ENCODE peak calls at places on chromosomes 16 and 17, in ten cellular contexts. H is thoracic aorta, F is neural progenitor cell, Z is ascending aorta, T is heart left ventricle, M is IMR-90, A is right lobe of liver, P is HCT116, B is ovary, V is left ventricle myocardium inferior. O is an unnamed sample.

GRCh38 chr16:8194795-8195194 is 395.5 kb downstream of the TMEM114 start:
- DNase-seq in F (peak; percentile 45), Z (no peak), H (no peak), B (no peak), M (no peak), A (no peak), T (no peak), P (no peak), V (no peak), O (no peak)

GRCh38 chr17:76422406-76422805 is 30.5 kb downstream of the UBE2O start:
- DNase-seq in H (no peak), F (no peak), P (no peak), Z (no peak), B (no peak), V (no peak), M (no peak), A (no peak), T (no peak), O (no peak)

GRCh38 chr17:58763263-58763662 is 7.6 kb downstream of the PPM1E start:
- DNase-seq in B (no peak), V (no peak), H (no peak), T (no peak), P (no peak), A (no peak), M (no peak), F (no peak), Z (no peak), O (no peak)

GRCh38 chr17:46144246-46144645 is 49.0 kb downstream of the KANSL1 start:
- DNase-seq in M (no peak), H (no peak), B (no peak), V (no peak), Z (no peak), A (no peak), F (no peak), T (no peak), P (no peak), O (no peak)

GRCh38 chr16:17078950-17079631 is 391.7 kb downstream of the XYLT1 start:
- DNase-seq in F (no peak), V (no peak), T (no peak), H (no peak), P (no peak), Z (no peak), M (no peak), B (no peak), A (no peak), O (no peak)

GRCh38 chr16:85173981-85174751 is 61.9 kb upstream of the CIBAR2 start:
- DNase-seq in B (no peak), H (no peak), F (peak; percentile 51), Z (peak; percentile 79), P (peak; percentile 33), M (peak; percentile 89), T (no peak), A (peak; percentile 78), V (no peak), O (peak; percentile 91)

GRCh38 chr16:86775401-86775985 is 197.1 kb downstream of the FOXL1 start:
- DNase-seq in A (no peak), M (peak; percentile 34), P (no peak), H (no peak), V (no peak), F (peak; percentile 45), Z (no peak), T (no peak), B (no peak), O (no peak)

GRCh38 chr16:7150230-7150629 is 182.4 kb upstream of the RBFOX1 start:
- DNase-seq in Z (no peak), P (no peak), B (no peak), H (no peak), A (no peak), T (no peak), F (no peak), V (no peak), M (no peak), O (no peak)

GRCh38 chr17:64091116-64091515 is 38.8 kb downstream of the ERN1 start:
- DNase-seq in Z (no peak), F (no peak), A (no peak), B (no peak), T (no peak), P (no peak), M (peak; percentile 61), V (no peak), H (no peak), O (peak; percentile 43)

GRCh38 chr17:64090144-64090543 is 39.8 kb downstream of the ERN1 start:
- DNase-seq in Z (no peak), A (no peak), V (no peak), F (no peak), M (no peak), B (no peak), T (no peak), P (no peak), H (no peak), O (no peak)

GRCh38 chr17:64092111-64092510 is 37.8 kb downstream of the ERN1 start:
- DNase-seq in T (no peak), A (no peak), H (no peak), F (no peak), B (no peak), V (no peak), M (no peak), P (no peak), Z (no peak), O (no peak)

GRCh38 chr17:64092952-64093451 is 36.9 kb downstream of the ERN1 start:
- DNase-seq in Z (no peak), F (no peak), H (no peak), B (no peak), M (no peak), P (no peak), V (no peak), A (no peak), T (no peak), O (no peak)

DNA sequence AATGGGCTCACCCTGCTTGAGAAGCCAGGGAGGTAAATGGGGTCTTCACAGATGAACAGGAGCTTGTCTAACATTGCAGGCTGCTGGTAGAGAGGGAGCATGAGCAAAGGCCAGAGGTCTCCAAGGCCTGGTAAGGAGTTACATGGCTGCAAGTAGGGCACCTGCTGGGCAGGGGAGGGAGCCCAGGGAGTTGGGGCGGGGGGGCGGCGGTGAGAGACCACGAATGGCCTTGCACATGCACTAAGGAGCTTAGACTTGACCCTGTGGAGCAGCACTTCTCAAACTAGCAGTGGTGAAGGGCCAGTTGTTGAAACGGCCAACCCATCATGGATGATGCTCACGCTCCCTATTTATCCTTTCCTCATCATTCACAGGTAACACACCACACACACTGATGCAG is 38.4 kb downstream of the ERN1 start:
- DNase-seq in B (no peak), T (no peak), P (no peak), M (no peak), H (no peak), Z (no peak), V (no peak), A (no peak), F (no peak), O (no peak)
- H3K27ac ChIP-seq in B (no peak overlapping the region), T (no peak overlapping the region), P (no peak overlapping the region), M (no peak overlapping the region), H (no peak overlapping the region), Z (no peak overlapping the region), V (no peak overlapping the region), A (no peak overlapping the region), F (no peak overlapping the region), O (peak overlapping the region; percentile 28)

DNA sequence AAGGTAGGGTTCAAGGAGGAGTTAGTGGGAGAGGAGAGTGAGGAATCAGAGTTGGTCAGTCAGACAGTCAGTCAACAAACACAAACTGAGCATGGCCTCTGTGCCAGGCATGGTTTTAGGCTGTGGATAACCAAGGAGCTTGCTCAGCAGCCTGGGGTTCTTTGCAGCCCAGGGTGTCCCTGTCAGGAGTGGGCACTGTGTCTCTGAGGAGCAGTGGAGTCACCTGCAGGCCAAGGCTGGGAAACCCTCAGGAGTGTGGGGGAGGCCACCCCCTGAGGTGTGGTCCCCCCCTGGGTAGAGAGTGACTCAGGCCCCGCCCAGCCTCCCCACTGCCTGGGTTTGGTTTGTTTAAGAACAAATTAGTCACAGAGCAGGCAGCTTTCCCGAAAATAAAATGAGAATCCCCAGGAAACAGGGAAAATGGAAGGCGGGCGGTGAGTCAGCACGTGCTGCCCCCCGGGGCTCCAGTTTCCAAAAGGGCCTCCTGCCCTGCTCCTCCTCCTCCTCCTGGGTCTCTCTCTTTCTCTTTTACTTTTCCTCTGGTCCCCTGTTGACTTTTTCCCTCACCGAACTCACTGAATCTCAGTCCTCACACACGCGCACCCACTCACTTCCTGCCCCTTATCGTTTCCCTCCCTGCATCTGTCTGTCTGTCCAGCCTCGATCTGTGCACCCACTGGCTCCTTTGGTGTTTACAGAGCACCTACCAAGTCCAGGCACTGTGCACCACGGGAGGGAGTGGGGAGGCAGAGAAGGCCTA is 44.3 kb downstream of the SOCS3 start:
- DNase-seq in A (no peak), T (peak; percentile 62), M (peak; percentile 92), H (peak; percentile 84), F (no peak), P (peak; percentile 88), B (peak; percentile 85), Z (peak; percentile 97), V (peak; percentile 76), O (peak; percentile 99)
- TF ChIP-seq CTCF in A (no peak), T (no peak), M (peak; percentile 33), H (no peak), F (no peak), P (no peak), B (no peak), Z (no peak), V (no peak), O (peak; percentile 73)

GRCh38 chr17:4314179-4314578 is 50.4 kb upstream of the ANKFY1 start:
- DNase-seq in F (no peak), T (no peak), M (no peak), H (no peak), A (no peak), B (no peak), Z (no peak), P (no peak), V (no peak), O (no peak)

GRCh38 chr17:4316648-4317047 is 49.8 kb downstream of the UBE2G1 start:
- DNase-seq in F (no peak), M (no peak), T (no peak), P (no peak), Z (no peak), B (no peak), A (no peak), V (no peak), H (no peak), O (no peak)

GRCh38 chr17:4317648-4318047 is 48.8 kb downstream of the UBE2G1 start:
- DNase-seq in H (no peak), A (no peak), Z (no peak), T (no peak), P (no peak), M (no peak), F (no peak), V (no peak), B (no peak), O (no peak)

GRCh38 chr17:4313482-4314114 is 49.8 kb upstream of the ANKFY1 start:
- DNase-seq in T (no peak), H (no peak), M (no peak), F (no peak), Z (no peak), V (no peak), P (no peak), A (no peak), B (no peak), O (no peak)

DNA sequence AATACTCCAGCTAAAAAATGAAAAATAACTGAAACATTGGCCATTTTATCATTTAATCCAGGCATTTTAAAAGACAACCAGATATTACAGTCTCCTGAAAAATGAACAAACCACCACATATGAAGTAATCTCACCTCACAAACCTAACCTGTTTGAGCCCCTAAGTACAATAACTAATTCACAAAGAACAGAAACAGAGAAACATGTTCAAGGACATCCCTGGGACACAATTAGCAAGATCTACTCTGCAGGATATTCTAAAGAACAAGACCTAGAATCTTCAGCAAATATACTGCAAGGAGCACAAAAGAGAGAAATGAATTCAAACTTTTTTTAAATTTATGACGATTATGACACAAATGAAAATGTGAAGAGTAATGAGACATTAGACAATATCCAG is 50.8 kb upstream of the ANKFY1 start:
- DNase-seq in M (no peak), A (no peak), T (no peak), Z (no peak), H (no peak), V (no peak), B (no peak), P (no peak), F (no peak), O (no peak)
- H3K27ac ChIP-seq in M (no peak overlapping the region), A (no peak overlapping the region), T (peak overlapping the region; percentile 56), Z (no peak overlapping the region), H (no peak overlapping the region), V (peak overlapping the region; percentile 82), B (no peak overlapping the region), P (no peak overlapping the region), F (no peak overlapping the region), O (no peak overlapping the region)

GRCh38 chr17:56653877-56654276 is 60.4 kb downstream of the NOG start:
- DNase-seq in M (peak; percentile 52), V (no peak), P (peak; percentile 63), T (no peak), H (no peak), F (peak; percentile 82), B (no peak), Z (no peak), A (no peak), O (peak; percentile 91)
- TF ChIP-seq CTCF in M (peak; percentile 52), V (peak; percentile 49), P (peak; percentile 71), T (peak; percentile 31), H (no peak), F (peak; percentile 78), B (no peak), Z (no peak), A (no peak), O (peak; percentile 91)